ENCODE peak calls at places on chromosomes 6 and 20, in seven cellular contexts. One of them, this sample, is unnamed.

GRCh38 chr6:122389704-122390103 is 9.7 kb upstream of the HSF2 start:
- DNase-seq in dorsolateral prefrontal cortex: no peak
- DNase-seq in ovary: no peak
- DNase-seq in heart right ventricle: no peak
- DNase-seq in body of pancreas: no peak
- DNase-seq in astrocyte of the spinal cord: no peak
- DNase-seq in HFFc6: no peak
- DNase-seq in this sample: no peak

GRCh38 chr6:124480021-124480430 is 482.2 kb upstream of the RNF217 start:
- DNase-seq in dorsolateral prefrontal cortex: no peak
- DNase-seq in ovary: no peak
- DNase-seq in heart right ventricle: no peak
- DNase-seq in body of pancreas: no peak
- DNase-seq in astrocyte of the spinal cord: peak
- DNase-seq in HFFc6: no peak
- DNase-seq in this sample: no peak

GRCh38 chr6:13217206-13217905 is 111.0 kb downstream of the TBC1D7 start:
- DNase-seq in dorsolateral prefrontal cortex: no peak
- DNase-seq in ovary: no peak
- DNase-seq in heart right ventricle: no peak
- DNase-seq in body of pancreas: no peak
- DNase-seq in astrocyte of the spinal cord: peak
- DNase-seq in HFFc6: peak
- DNase-seq in this sample: no peak

GRCh38 chr6:2959909-2960719 is 11.3 kb downstream of the SERPINB6 start:
- DNase-seq in dorsolateral prefrontal cortex: no peak
- DNase-seq in ovary: no peak
- DNase-seq in heart right ventricle: no peak
- DNase-seq in body of pancreas: peak
- DNase-seq in astrocyte of the spinal cord: peak
- DNase-seq in HFFc6: peak
- DNase-seq in this sample: no peak

GRCh38 chr20:23995905-23996666 is 7.5 kb upstream of the GGTLC1 start:
- DNase-seq in dorsolateral prefrontal cortex: peak
- DNase-seq in ovary: peak
- DNase-seq in heart right ventricle: peak
- DNase-seq in body of pancreas: peak
- DNase-seq in astrocyte of the spinal cord: peak
- DNase-seq in HFFc6: no peak
- DNase-seq in this sample: peak

GRCh38 chr6:14851286-14851685 is 394.6 kb upstream of the JARID2 start:
- DNase-seq in dorsolateral prefrontal cortex: no peak
- DNase-seq in ovary: no peak
- DNase-seq in heart right ventricle: no peak
- DNase-seq in body of pancreas: no peak
- DNase-seq in astrocyte of the spinal cord: no peak
- DNase-seq in HFFc6: no peak
- DNase-seq in this sample: no peak

GRCh38 chr6:43702522-43703440 is 15.2 kb upstream of the MRPS18A start:
- DNase-seq in dorsolateral prefrontal cortex: no peak
- DNase-seq in ovary: peak
- DNase-seq in heart right ventricle: peak
- DNase-seq in body of pancreas: peak
- DNase-seq in astrocyte of the spinal cord: peak
- DNase-seq in HFFc6: peak
- DNase-seq in this sample: peak

GRCh38 chr6:8177721-8178120 is 75.4 kb upstream of the EEF1E1 start:
- DNase-seq in dorsolateral prefrontal cortex: no peak
- DNase-seq in ovary: no peak
- DNase-seq in heart right ventricle: no peak
- DNase-seq in body of pancreas: no peak
- DNase-seq in astrocyte of the spinal cord: no peak
- DNase-seq in HFFc6: peak
- DNase-seq in this sample: no peak

GRCh38 chr6:139370707-139371345 is 3.6 kb downstream of the CITED2 start:
- DNase-seq in dorsolateral prefrontal cortex: no peak
- DNase-seq in ovary: no peak
- DNase-seq in heart right ventricle: no peak
- DNase-seq in body of pancreas: no peak
- DNase-seq in astrocyte of the spinal cord: no peak
- DNase-seq in HFFc6: peak
- DNase-seq in this sample: no peak

GRCh38 chr6:144150673-144151009 is 324 bp downstream of the STX11 start:
- DNase-seq in dorsolateral prefrontal cortex: no peak
- DNase-seq in ovary: no peak
- DNase-seq in heart right ventricle: no peak
- DNase-seq in body of pancreas: no peak
- DNase-seq in astrocyte of the spinal cord: peak
- DNase-seq in HFFc6: no peak
- DNase-seq in this sample: no peak

GRCh38 chr20:7692478-7692877 is 247.8 kb downstream of the HAO1 start:
- DNase-seq in dorsolateral prefrontal cortex: no peak
- DNase-seq in ovary: no peak
- DNase-seq in heart right ventricle: no peak
- DNase-seq in body of pancreas: no peak
- DNase-seq in astrocyte of the spinal cord: no peak
- DNase-seq in HFFc6: no peak
- DNase-seq in this sample: no peak

GRCh38 chr6:22008248-22008836 is 288.5 kb downstream of the PRL start:
- DNase-seq in dorsolateral prefrontal cortex: no peak
- DNase-seq in ovary: no peak
- DNase-seq in heart right ventricle: no peak
- DNase-seq in body of pancreas: no peak
- DNase-seq in astrocyte of the spinal cord: no peak
- DNase-seq in HFFc6: peak
- DNase-seq in this sample: no peak

GRCh38 chr6:16725145-16725864 is 36.0 kb downstream of the ATXN1 start:
- DNase-seq in dorsolateral prefrontal cortex: no peak
- DNase-seq in ovary: no peak
- DNase-seq in heart right ventricle: no peak
- DNase-seq in body of pancreas: no peak
- DNase-seq in astrocyte of the spinal cord: peak
- DNase-seq in HFFc6: peak
- DNase-seq in this sample: no peak

GRCh38 chr6:116115781-116116180 is 10.2 kb downstream of the COL10A1 start:
- DNase-seq in dorsolateral prefrontal cortex: no peak
- DNase-seq in ovary: no peak
- DNase-seq in heart right ventricle: no peak
- DNase-seq in body of pancreas: no peak
- DNase-seq in astrocyte of the spinal cord: peak
- DNase-seq in HFFc6: peak
- DNase-seq in this sample: no peak

GRCh38 chr6:29499704-29500103 is 11.9 kb upstream of the MAS1L start:
- DNase-seq in dorsolateral prefrontal cortex: no peak
- DNase-seq in ovary: no peak
- DNase-seq in heart right ventricle: no peak
- DNase-seq in body of pancreas: no peak
- DNase-seq in astrocyte of the spinal cord: no peak
- DNase-seq in HFFc6: no peak
- DNase-seq in this sample: no peak

GRCh38 chr6:107045733-107046312 is 17.8 kb downstream of the MTRES1 start:
- DNase-seq in dorsolateral prefrontal cortex: peak
- DNase-seq in ovary: no peak
- DNase-seq in heart right ventricle: no peak
- DNase-seq in body of pancreas: no peak
- DNase-seq in astrocyte of the spinal cord: no peak
- DNase-seq in HFFc6: no peak
- DNase-seq in this sample: no peak

GRCh38 chr6:15242937-15243614 is 2.8 kb upstream of the JARID2 start:
- DNase-seq in dorsolateral prefrontal cortex: no peak
- DNase-seq in ovary: no peak
- DNase-seq in heart right ventricle: no peak
- DNase-seq in body of pancreas: no peak
- DNase-seq in astrocyte of the spinal cord: no peak
- DNase-seq in HFFc6: no peak
- DNase-seq in this sample: no peak

GRCh38 chr20:50915424-50915823 is 15.8 kb downstream of the ADNP start:
- DNase-seq in dorsolateral prefrontal cortex: no peak
- DNase-seq in ovary: no peak
- DNase-seq in heart right ventricle: no peak
- DNase-seq in body of pancreas: no peak
- DNase-seq in astrocyte of the spinal cord: no peak
- DNase-seq in HFFc6: peak
- DNase-seq in this sample: no peak

GRCh38 chr6:139364302-139364981 is 10.0 kb downstream of the CITED2 start:
- DNase-seq in dorsolateral prefrontal cortex: no peak
- DNase-seq in ovary: no peak
- DNase-seq in heart right ventricle: no peak
- DNase-seq in body of pancreas: no peak
- DNase-seq in astrocyte of the spinal cord: peak
- DNase-seq in HFFc6: peak
- DNase-seq in this sample: no peak

GRCh38 chr20:38880952-38881735 is 45.1 kb upstream of the FAM83D start:
- DNase-seq in dorsolateral prefrontal cortex: peak
- DNase-seq in ovary: no peak
- DNase-seq in heart right ventricle: no peak
- DNase-seq in body of pancreas: no peak
- DNase-seq in astrocyte of the spinal cord: no peak
- DNase-seq in HFFc6: no peak
- DNase-seq in this sample: no peak

DNA sequence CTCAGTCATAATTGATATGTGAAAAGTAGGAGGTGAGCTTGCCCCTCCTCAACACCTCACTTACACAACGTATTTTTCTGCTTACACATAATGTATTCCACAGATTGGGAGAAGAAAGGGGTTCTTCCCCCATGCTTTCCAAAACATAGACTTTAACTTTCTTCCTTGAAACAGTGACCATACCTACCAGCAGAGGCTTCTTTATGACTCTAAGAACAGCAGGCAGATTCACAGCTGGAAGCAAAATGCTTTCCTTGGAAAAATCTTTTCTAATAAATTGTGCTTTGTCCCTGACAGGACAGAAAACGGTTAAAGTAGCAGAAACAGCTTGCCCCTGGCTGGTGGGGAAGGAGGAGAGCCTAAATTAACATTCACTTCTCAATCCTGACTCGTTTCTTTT is 629.1 kb upstream of the IMPG1 start:
- DNase-seq in dorsolateral prefrontal cortex: no peak
- DNase-seq in ovary: no peak
- DNase-seq in heart right ventricle: no peak
- DNase-seq in body of pancreas: no peak
- DNase-seq in astrocyte of the spinal cord: peak
- DNase-seq in HFFc6: no peak
- DNase-seq in this sample: no peak
- TF ChIP-seq CTCF in dorsolateral prefrontal cortex: no peak
- TF ChIP-seq CTCF in ovary: no peak
- TF ChIP-seq CTCF in heart right ventricle: no peak
- TF ChIP-seq CTCF in body of pancreas: no peak
- TF ChIP-seq CTCF in astrocyte of the spinal cord: peak
- TF ChIP-seq CTCF in HFFc6: no peak
- TF ChIP-seq CTCF in this sample: no peak

GRCh38 chr20:49185071-49185757 is 2.9 kb downstream of the STAU1 start:
- DNase-seq in dorsolateral prefrontal cortex: no peak
- DNase-seq in ovary: no peak
- DNase-seq in heart right ventricle: no peak
- DNase-seq in body of pancreas: no peak
- DNase-seq in astrocyte of the spinal cord: no peak
- DNase-seq in HFFc6: no peak
- DNase-seq in this sample: no peak

GRCh38 chr20:49181265-49181877 is 6.8 kb downstream of the STAU1 start:
- DNase-seq in dorsolateral prefrontal cortex: no peak
- DNase-seq in ovary: no peak
- DNase-seq in heart right ventricle: no peak
- DNase-seq in body of pancreas: no peak
- DNase-seq in astrocyte of the spinal cord: no peak
- DNase-seq in HFFc6: no peak
- DNase-seq in this sample: no peak

GRCh38 chr20:49186535-49187329 is 1.4 kb downstream of the STAU1 start:
- DNase-seq in dorsolateral prefrontal cortex: peak
- DNase-seq in ovary: peak
- DNase-seq in heart right ventricle: peak
- DNase-seq in body of pancreas: peak
- DNase-seq in astrocyte of the spinal cord: peak
- DNase-seq in HFFc6: peak
- DNase-seq in this sample: no peak

GRCh38 chr20:49184691-49185070 is 3.5 kb downstream of the STAU1 start:
- DNase-seq in dorsolateral prefrontal cortex: no peak
- DNase-seq in ovary: no peak
- DNase-seq in heart right ventricle: no peak
- DNase-seq in body of pancreas: no peak
- DNase-seq in astrocyte of the spinal cord: no peak
- DNase-seq in HFFc6: no peak
- DNase-seq in this sample: no peak

GRCh38 chr20:49183444-49183843 is 4.7 kb downstream of the STAU1 start:
- DNase-seq in dorsolateral prefrontal cortex: no peak
- DNase-seq in ovary: no peak
- DNase-seq in heart right ventricle: no peak
- DNase-seq in body of pancreas: no peak
- DNase-seq in astrocyte of the spinal cord: no peak
- DNase-seq in HFFc6: no peak
- DNase-seq in this sample: no peak
- TF ChIP-seq CTCF in dorsolateral prefrontal cortex: no peak
- TF ChIP-seq CTCF in ovary: no peak
- TF ChIP-seq CTCF in heart right ventricle: no peak
- TF ChIP-seq CTCF in body of pancreas: no peak
- TF ChIP-seq CTCF in astrocyte of the spinal cord: no peak
- TF ChIP-seq CTCF in HFFc6: no peak
- TF ChIP-seq CTCF in this sample: no peak

DNA sequence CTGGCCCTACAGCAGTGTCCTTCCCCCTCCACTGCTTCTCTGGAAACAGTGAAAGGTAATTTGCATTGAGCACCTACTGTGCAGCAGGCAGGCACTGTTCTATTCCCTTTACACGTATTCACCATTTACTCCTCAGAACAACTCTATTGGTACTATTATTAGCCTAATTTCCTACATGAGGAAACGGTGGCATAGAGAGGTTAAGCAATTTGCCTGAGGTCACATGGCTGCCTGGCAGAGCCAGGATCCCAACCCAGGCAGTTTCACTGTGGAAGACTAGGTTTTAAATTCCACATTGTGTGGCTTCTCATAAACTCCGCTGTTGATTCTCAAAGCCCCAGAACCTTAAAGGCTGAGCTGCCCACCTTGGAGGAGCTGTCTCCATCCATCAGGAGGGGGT is 72.7 kb downstream of the CLIC5 start:
- DNase-seq in dorsolateral prefrontal cortex: no peak
- DNase-seq in ovary: no peak
- DNase-seq in heart right ventricle: no peak
- DNase-seq in body of pancreas: no peak
- DNase-seq in astrocyte of the spinal cord: no peak
- DNase-seq in HFFc6: no peak
- DNase-seq in this sample: no peak
- TF ChIP-seq CTCF in dorsolateral prefrontal cortex: no peak
- TF ChIP-seq CTCF in ovary: no peak
- TF ChIP-seq CTCF in heart right ventricle: no peak
- TF ChIP-seq CTCF in body of pancreas: no peak
- TF ChIP-seq CTCF in astrocyte of the spinal cord: no peak
- TF ChIP-seq CTCF in HFFc6: no peak
- TF ChIP-seq CTCF in this sample: no peak

DNA sequence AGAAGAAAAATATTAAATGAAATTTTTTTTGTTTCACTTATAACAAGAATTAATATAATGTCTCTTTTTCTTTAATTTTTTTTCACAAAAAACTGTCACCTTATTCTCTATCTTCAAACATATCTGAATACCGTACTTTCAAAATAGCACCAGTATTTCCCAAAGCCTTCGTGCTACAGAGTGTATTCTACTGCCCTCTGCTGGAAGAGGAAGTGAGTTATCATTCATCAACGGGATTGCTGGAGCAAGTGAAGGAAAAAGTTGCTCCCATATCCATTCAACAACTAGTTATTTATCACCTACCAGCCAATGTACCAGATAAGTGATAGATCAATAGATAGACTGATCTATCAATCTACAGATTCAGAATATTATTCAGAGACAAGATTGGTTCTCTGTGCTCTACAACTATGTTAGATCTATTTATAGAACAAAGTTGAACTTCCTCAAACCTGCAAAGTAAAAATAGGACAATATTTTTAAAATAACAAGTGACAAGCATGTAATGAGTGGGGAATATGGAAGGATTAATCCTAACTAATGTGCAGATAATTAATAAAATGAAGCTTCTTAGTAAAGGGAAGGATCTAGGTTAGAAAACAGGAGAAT is 26.7 kb upstream of the TFAP2B start:
- DNase-seq in dorsolateral prefrontal cortex: no peak
- DNase-seq in ovary: no peak
- DNase-seq in heart right ventricle: no peak
- DNase-seq in body of pancreas: no peak
- DNase-seq in astrocyte of the spinal cord: peak
- DNase-seq in HFFc6: peak
- DNase-seq in this sample: peak
- TF ChIP-seq CTCF in dorsolateral prefrontal cortex: peak
- TF ChIP-seq CTCF in ovary: no peak
- TF ChIP-seq CTCF in heart right ventricle: peak
- TF ChIP-seq CTCF in body of pancreas: peak
- TF ChIP-seq CTCF in astrocyte of the spinal cord: peak
- TF ChIP-seq CTCF in HFFc6: peak
- TF ChIP-seq CTCF in this sample: peak

This sample was measured in neural crest cell.